ENCODE peak calls at places on chromosome 11, in nine cellular contexts. One of them, this sample, is unnamed.

GRCh38 chr11:2584812-2585565 is 114.8 kb downstream of the KCNQ1OT1 start:
- DNase-seq in stimulated activated CD8-positive, alpha-beta memory T cell treated with anti-CD3 and anti-CD28 coated beads, Interleukin-4, amount 100 ng/mL, for 1 hour: no peak
- DNase-seq in epithelial cell of prostate: no peak
- DNase-seq in neural crest cell: peak
- DNase-seq in NCI-H774: no peak
- DNase-seq in tibial nerve: no peak
- DNase-seq in naive thymus-derived CD4-positive, alpha-beta T cell: no peak
- DNase-seq in stimulated activated naive B cell treated with anti-CD40 and anti-IgM and Interleukin-4, amounts not matched to agents 10 μg/mL and 1 μg/mL and 100 μg/mL, for 72 hours: peak
- DNase-seq in M059J: no peak
- DNase-seq in this sample: no peak

GRCh38 chr11:32840587-32840986 is 10.9 kb downstream of the PRRG4 start:
- DNase-seq in stimulated activated CD8-positive, alpha-beta memory T cell treated with anti-CD3 and anti-CD28 coated beads, Interleukin-4, amount 100 ng/mL, for 1 hour: no peak
- DNase-seq in epithelial cell of prostate: no peak
- DNase-seq in neural crest cell: no peak
- DNase-seq in NCI-H774: no peak
- DNase-seq in tibial nerve: no peak
- DNase-seq in naive thymus-derived CD4-positive, alpha-beta T cell: no peak
- DNase-seq in stimulated activated naive B cell treated with anti-CD40 and anti-IgM and Interleukin-4, amounts not matched to agents 10 μg/mL and 1 μg/mL and 100 μg/mL, for 72 hours: no peak
- DNase-seq in M059J: no peak
- DNase-seq in this sample: no peak

GRCh38 chr11:2825886-2826678 is 59.5 kb downstream of the CDKN1C start:
- DNase-seq in stimulated activated CD8-positive, alpha-beta memory T cell treated with anti-CD3 and anti-CD28 coated beads, Interleukin-4, amount 100 ng/mL, for 1 hour: no peak
- DNase-seq in epithelial cell of prostate: peak
- DNase-seq in neural crest cell: no peak
- DNase-seq in NCI-H774: no peak
- DNase-seq in tibial nerve: peak
- DNase-seq in naive thymus-derived CD4-positive, alpha-beta T cell: no peak
- DNase-seq in stimulated activated naive B cell treated with anti-CD40 and anti-IgM and Interleukin-4, amounts not matched to agents 10 μg/mL and 1 μg/mL and 100 μg/mL, for 72 hours: peak
- DNase-seq in M059J: peak
- DNase-seq in this sample: peak

GRCh38 chr11:119727523-119728081 is 1.4 kb downstream of the NECTIN1 start:
- DNase-seq in stimulated activated CD8-positive, alpha-beta memory T cell treated with anti-CD3 and anti-CD28 coated beads, Interleukin-4, amount 100 ng/mL, for 1 hour: no peak
- DNase-seq in epithelial cell of prostate: no peak
- DNase-seq in neural crest cell: peak
- DNase-seq in NCI-H774: peak
- DNase-seq in tibial nerve: no peak
- DNase-seq in naive thymus-derived CD4-positive, alpha-beta T cell: peak
- DNase-seq in stimulated activated naive B cell treated with anti-CD40 and anti-IgM and Interleukin-4, amounts not matched to agents 10 μg/mL and 1 μg/mL and 100 μg/mL, for 72 hours: no peak
- DNase-seq in M059J: no peak
- DNase-seq in this sample: peak

GRCh38 chr11:76805206-76805913 is 22.2 kb downstream of the TSKU start:
- DNase-seq in stimulated activated CD8-positive, alpha-beta memory T cell treated with anti-CD3 and anti-CD28 coated beads, Interleukin-4, amount 100 ng/mL, for 1 hour: no peak
- DNase-seq in epithelial cell of prostate: no peak
- DNase-seq in neural crest cell: no peak
- DNase-seq in NCI-H774: no peak
- DNase-seq in tibial nerve: no peak
- DNase-seq in naive thymus-derived CD4-positive, alpha-beta T cell: no peak
- DNase-seq in stimulated activated naive B cell treated with anti-CD40 and anti-IgM and Interleukin-4, amounts not matched to agents 10 μg/mL and 1 μg/mL and 100 μg/mL, for 72 hours: no peak
- DNase-seq in M059J: no peak
- DNase-seq in this sample: peak

GRCh38 chr11:91396243-91397133 is 828.1 kb upstream of the FAT3 start:
- DNase-seq in stimulated activated CD8-positive, alpha-beta memory T cell treated with anti-CD3 and anti-CD28 coated beads, Interleukin-4, amount 100 ng/mL, for 1 hour: no peak
- DNase-seq in epithelial cell of prostate: peak
- DNase-seq in neural crest cell: no peak
- DNase-seq in NCI-H774: peak
- DNase-seq in tibial nerve: no peak
- DNase-seq in naive thymus-derived CD4-positive, alpha-beta T cell: no peak
- DNase-seq in stimulated activated naive B cell treated with anti-CD40 and anti-IgM and Interleukin-4, amounts not matched to agents 10 μg/mL and 1 μg/mL and 100 μg/mL, for 72 hours: no peak
- DNase-seq in M059J: peak
- DNase-seq in this sample: no peak

GRCh38 chr11:63855975-63856374 is 17.1 kb downstream of the MARK2 start:
- DNase-seq in stimulated activated CD8-positive, alpha-beta memory T cell treated with anti-CD3 and anti-CD28 coated beads, Interleukin-4, amount 100 ng/mL, for 1 hour: no peak
- DNase-seq in epithelial cell of prostate: no peak
- DNase-seq in neural crest cell: no peak
- DNase-seq in NCI-H774: no peak
- DNase-seq in tibial nerve: no peak
- DNase-seq in naive thymus-derived CD4-positive, alpha-beta T cell: no peak
- DNase-seq in stimulated activated naive B cell treated with anti-CD40 and anti-IgM and Interleukin-4, amounts not matched to agents 10 μg/mL and 1 μg/mL and 100 μg/mL, for 72 hours: no peak
- DNase-seq in M059J: no peak
- DNase-seq in this sample: no peak

GRCh38 chr11:79441159-79441875 is 487 bp upstream of the TENM4 start:
- DNase-seq in stimulated activated CD8-positive, alpha-beta memory T cell treated with anti-CD3 and anti-CD28 coated beads, Interleukin-4, amount 100 ng/mL, for 1 hour: no peak
- DNase-seq in epithelial cell of prostate: no peak
- DNase-seq in neural crest cell: no peak
- DNase-seq in NCI-H774: no peak
- DNase-seq in tibial nerve: no peak
- DNase-seq in naive thymus-derived CD4-positive, alpha-beta T cell: no peak
- DNase-seq in stimulated activated naive B cell treated with anti-CD40 and anti-IgM and Interleukin-4, amounts not matched to agents 10 μg/mL and 1 μg/mL and 100 μg/mL, for 72 hours: no peak
- DNase-seq in M059J: peak
- DNase-seq in this sample: no peak

GRCh38 chr11:2566223-2567025 is 121.6 kb downstream of the KCNQ1 start:
- DNase-seq in stimulated activated CD8-positive, alpha-beta memory T cell treated with anti-CD3 and anti-CD28 coated beads, Interleukin-4, amount 100 ng/mL, for 1 hour: no peak
- DNase-seq in epithelial cell of prostate: no peak
- DNase-seq in neural crest cell: no peak
- DNase-seq in NCI-H774: no peak
- DNase-seq in tibial nerve: peak
- DNase-seq in naive thymus-derived CD4-positive, alpha-beta T cell: no peak
- DNase-seq in stimulated activated naive B cell treated with anti-CD40 and anti-IgM and Interleukin-4, amounts not matched to agents 10 μg/mL and 1 μg/mL and 100 μg/mL, for 72 hours: no peak
- DNase-seq in M059J: no peak
- DNase-seq in this sample: peak

GRCh38 chr11:121630041-121630440 is 177.3 kb upstream of the SORL1-AS1 start:
- DNase-seq in stimulated activated CD8-positive, alpha-beta memory T cell treated with anti-CD3 and anti-CD28 coated beads, Interleukin-4, amount 100 ng/mL, for 1 hour: no peak
- DNase-seq in epithelial cell of prostate: no peak
- DNase-seq in neural crest cell: no peak
- DNase-seq in NCI-H774: no peak
- DNase-seq in tibial nerve: no peak
- DNase-seq in naive thymus-derived CD4-positive, alpha-beta T cell: no peak
- DNase-seq in stimulated activated naive B cell treated with anti-CD40 and anti-IgM and Interleukin-4, amounts not matched to agents 10 μg/mL and 1 μg/mL and 100 μg/mL, for 72 hours: no peak
- DNase-seq in M059J: peak
- DNase-seq in this sample: no peak

GRCh38 chr11:75140269-75141138 is 10.4 kb upstream of the SLCO2B1 start:
- DNase-seq in stimulated activated CD8-positive, alpha-beta memory T cell treated with anti-CD3 and anti-CD28 coated beads, Interleukin-4, amount 100 ng/mL, for 1 hour: peak
- DNase-seq in epithelial cell of prostate: no peak
- DNase-seq in neural crest cell: peak
- DNase-seq in NCI-H774: peak
- DNase-seq in tibial nerve: peak
- DNase-seq in naive thymus-derived CD4-positive, alpha-beta T cell: peak
- DNase-seq in stimulated activated naive B cell treated with anti-CD40 and anti-IgM and Interleukin-4, amounts not matched to agents 10 μg/mL and 1 μg/mL and 100 μg/mL, for 72 hours: peak
- DNase-seq in M059J: no peak
- DNase-seq in this sample: peak

GRCh38 chr11:44333271-44334218 is 23.6 kb upstream of the ALX4 start:
- DNase-seq in stimulated activated CD8-positive, alpha-beta memory T cell treated with anti-CD3 and anti-CD28 coated beads, Interleukin-4, amount 100 ng/mL, for 1 hour: no peak
- DNase-seq in epithelial cell of prostate: no peak
- DNase-seq in neural crest cell: no peak
- DNase-seq in NCI-H774: no peak
- DNase-seq in tibial nerve: no peak
- DNase-seq in naive thymus-derived CD4-positive, alpha-beta T cell: no peak
- DNase-seq in stimulated activated naive B cell treated with anti-CD40 and anti-IgM and Interleukin-4, amounts not matched to agents 10 μg/mL and 1 μg/mL and 100 μg/mL, for 72 hours: no peak
- DNase-seq in M059J: peak
- DNase-seq in this sample: no peak

GRCh38 chr11:114353448-114353847 is 46.9 kb downstream of the C11orf71 start:
- DNase-seq in stimulated activated CD8-positive, alpha-beta memory T cell treated with anti-CD3 and anti-CD28 coated beads, Interleukin-4, amount 100 ng/mL, for 1 hour: no peak
- DNase-seq in epithelial cell of prostate: no peak
- DNase-seq in neural crest cell: no peak
- DNase-seq in NCI-H774: no peak
- DNase-seq in tibial nerve: no peak
- DNase-seq in naive thymus-derived CD4-positive, alpha-beta T cell: no peak
- DNase-seq in stimulated activated naive B cell treated with anti-CD40 and anti-IgM and Interleukin-4, amounts not matched to agents 10 μg/mL and 1 μg/mL and 100 μg/mL, for 72 hours: no peak
- DNase-seq in M059J: no peak
- DNase-seq in this sample: no peak

GRCh38 chr11:113369411-113369810 is 18.2 kb upstream of the ANKK1 start:
- DNase-seq in stimulated activated CD8-positive, alpha-beta memory T cell treated with anti-CD3 and anti-CD28 coated beads, Interleukin-4, amount 100 ng/mL, for 1 hour: no peak
- DNase-seq in epithelial cell of prostate: no peak
- DNase-seq in neural crest cell: no peak
- DNase-seq in NCI-H774: no peak
- DNase-seq in tibial nerve: no peak
- DNase-seq in naive thymus-derived CD4-positive, alpha-beta T cell: no peak
- DNase-seq in stimulated activated naive B cell treated with anti-CD40 and anti-IgM and Interleukin-4, amounts not matched to agents 10 μg/mL and 1 μg/mL and 100 μg/mL, for 72 hours: no peak
- DNase-seq in M059J: no peak
- DNase-seq in this sample: no peak

GRCh38 chr11:102666331-102666957 is 39.1 kb downstream of the MMP27 start:
- DNase-seq in stimulated activated CD8-positive, alpha-beta memory T cell treated with anti-CD3 and anti-CD28 coated beads, Interleukin-4, amount 100 ng/mL, for 1 hour: no peak
- DNase-seq in epithelial cell of prostate: no peak
- DNase-seq in neural crest cell: peak
- DNase-seq in NCI-H774: peak
- DNase-seq in tibial nerve: no peak
- DNase-seq in naive thymus-derived CD4-positive, alpha-beta T cell: peak
- DNase-seq in stimulated activated naive B cell treated with anti-CD40 and anti-IgM and Interleukin-4, amounts not matched to agents 10 μg/mL and 1 μg/mL and 100 μg/mL, for 72 hours: peak
- DNase-seq in M059J: peak
- DNase-seq in this sample: peak

GRCh38 chr11:116099541-116099940 is 595.3 kb upstream of the CADM1 start:
- DNase-seq in stimulated activated CD8-positive, alpha-beta memory T cell treated with anti-CD3 and anti-CD28 coated beads, Interleukin-4, amount 100 ng/mL, for 1 hour: no peak
- DNase-seq in epithelial cell of prostate: no peak
- DNase-seq in neural crest cell: no peak
- DNase-seq in NCI-H774: no peak
- DNase-seq in tibial nerve: no peak
- DNase-seq in naive thymus-derived CD4-positive, alpha-beta T cell: no peak
- DNase-seq in stimulated activated naive B cell treated with anti-CD40 and anti-IgM and Interleukin-4, amounts not matched to agents 10 μg/mL and 1 μg/mL and 100 μg/mL, for 72 hours: no peak
- DNase-seq in M059J: no peak
- DNase-seq in this sample: no peak

GRCh38 chr11:107251298-107251697 is 206.3 kb downstream of the CWF19L2 start:
- DNase-seq in stimulated activated CD8-positive, alpha-beta memory T cell treated with anti-CD3 and anti-CD28 coated beads, Interleukin-4, amount 100 ng/mL, for 1 hour: no peak
- DNase-seq in epithelial cell of prostate: no peak
- DNase-seq in neural crest cell: no peak
- DNase-seq in NCI-H774: no peak
- DNase-seq in tibial nerve: no peak
- DNase-seq in naive thymus-derived CD4-positive, alpha-beta T cell: no peak
- DNase-seq in stimulated activated naive B cell treated with anti-CD40 and anti-IgM and Interleukin-4, amounts not matched to agents 10 μg/mL and 1 μg/mL and 100 μg/mL, for 72 hours: no peak
- DNase-seq in M059J: no peak
- DNase-seq in this sample: no peak

GRCh38 chr11:111975076-111975806 is 38.1 kb downstream of the DIXDC1 start:
- DNase-seq in stimulated activated CD8-positive, alpha-beta memory T cell treated with anti-CD3 and anti-CD28 coated beads, Interleukin-4, amount 100 ng/mL, for 1 hour: no peak
- DNase-seq in epithelial cell of prostate: no peak
- DNase-seq in neural crest cell: no peak
- DNase-seq in NCI-H774: no peak
- DNase-seq in tibial nerve: no peak
- DNase-seq in naive thymus-derived CD4-positive, alpha-beta T cell: no peak
- DNase-seq in stimulated activated naive B cell treated with anti-CD40 and anti-IgM and Interleukin-4, amounts not matched to agents 10 μg/mL and 1 μg/mL and 100 μg/mL, for 72 hours: no peak
- DNase-seq in M059J: peak
- DNase-seq in this sample: no peak

GRCh38 chr11:65356394-65356972 is 1.9 kb downstream of the TIGD3 start:
- DNase-seq in stimulated activated CD8-positive, alpha-beta memory T cell treated with anti-CD3 and anti-CD28 coated beads, Interleukin-4, amount 100 ng/mL, for 1 hour: no peak
- DNase-seq in epithelial cell of prostate: no peak
- DNase-seq in neural crest cell: no peak
- DNase-seq in NCI-H774: no peak
- DNase-seq in tibial nerve: no peak
- DNase-seq in naive thymus-derived CD4-positive, alpha-beta T cell: no peak
- DNase-seq in stimulated activated naive B cell treated with anti-CD40 and anti-IgM and Interleukin-4, amounts not matched to agents 10 μg/mL and 1 μg/mL and 100 μg/mL, for 72 hours: no peak
- DNase-seq in M059J: no peak
- DNase-seq in this sample: no peak

GRCh38 chr11:12845739-12846358 is 163.3 kb upstream of the RASSF10 start:
- DNase-seq in stimulated activated CD8-positive, alpha-beta memory T cell treated with anti-CD3 and anti-CD28 coated beads, Interleukin-4, amount 100 ng/mL, for 1 hour: no peak
- DNase-seq in epithelial cell of prostate: no peak
- DNase-seq in neural crest cell: peak
- DNase-seq in NCI-H774: peak
- DNase-seq in tibial nerve: no peak
- DNase-seq in naive thymus-derived CD4-positive, alpha-beta T cell: no peak
- DNase-seq in stimulated activated naive B cell treated with anti-CD40 and anti-IgM and Interleukin-4, amounts not matched to agents 10 μg/mL and 1 μg/mL and 100 μg/mL, for 72 hours: no peak
- DNase-seq in M059J: no peak
- DNase-seq in this sample: peak

This sample was measured in mucosa of gallbladder.